ENCODE peak calls at places on chromosomes 7 and 10, in seven cellular contexts. I is A549, H is adrenal gland, B is uterus, M is endothelial cell of umbilical vein, Y is esophagus squamous epithelium, C is IMR-90. N is an unnamed sample.

GRCh38 chr7:92841192-92841591 is 4.8 kb upstream of the CDK6 start:
- DNase-seq in Y (no peak), I (no peak), C (peak), B (no peak), H (no peak), M (no peak), N (no peak)

GRCh38 chr7:2732959-2733584 is 45.1 kb downstream of the AMZ1 start:
- DNase-seq in C (peak), M (peak), I (no peak), H (peak), Y (no peak), B (peak), N (peak)

GRCh38 chr7:138842111-138842510 is 44.1 kb upstream of the ATP6V0A4 start:
- DNase-seq in H (peak), B (no peak), Y (no peak), C (peak), M (no peak), I (peak), N (no peak)

GRCh38 chr10:111974325-111974724 is 209.2 kb downstream of the GPAM start:
- DNase-seq in B (no peak), C (no peak), Y (no peak), M (no peak), H (no peak), I (no peak), N (no peak)

GRCh38 chr7:2158331-2159175 is 74.2 kb downstream of the MAD1L1 start:
- DNase-seq in B (peak), H (no peak), M (no peak), C (no peak), I (no peak), Y (no peak), N (peak)

GRCh38 chr7:130481898-130482297 is 10.0 kb upstream of the MEST start:
- DNase-seq in B (no peak), H (peak), M (no peak), C (peak), Y (no peak), I (no peak), N (no peak)

GRCh38 chr10:35928017-35928619 is 286.0 kb upstream of the FZD8 start:
- DNase-seq in H (no peak), Y (no peak), I (no peak), B (no peak), C (no peak), M (no peak), N (no peak)

GRCh38 chr7:80760292-80760691 is 121.8 kb downstream of the CD36 start:
- DNase-seq in M (no peak), H (no peak), C (no peak), Y (no peak), I (no peak), B (no peak), N (no peak)

GRCh38 chr10:62015994-62016393 is 114.5 kb downstream of the ARID5B start:
- DNase-seq in I (no peak), H (peak), M (peak), B (no peak), C (peak), Y (no peak), N (no peak)

GRCh38 chr10:23344251-23344841 is at the start of gene C10orf67:
- DNase-seq in M (no peak), C (peak), Y (no peak), B (peak), H (peak), I (peak), N (no peak)

GRCh38 chr7:139034855-139035587 is 821 bp downstream of the ZC3HAV1L start:
- DNase-seq in H (no peak), B (peak), M (peak), Y (no peak), I (peak), C (peak), N (peak)

GRCh38 chr10:86681047-86681446 is 12.7 kb downstream of the LDB3 start:
- DNase-seq in B (no peak), I (no peak), H (peak), Y (no peak), M (no peak), C (no peak), N (peak)

GRCh38 chr10:60424971-60425370 is 35.3 kb upstream of the ANK3 start:
- DNase-seq in B (no peak), C (no peak), Y (no peak), M (no peak), I (no peak), H (no peak), N (no peak)

GRCh38 chr10:72322280-72323058 is 32.2 kb downstream of the DNAJB12 start:
- DNase-seq in Y (no peak), I (no peak), M (peak), B (no peak), C (no peak), H (no peak), N (no peak)

GRCh38 chr10:88920198-88920597 is 32.4 kb downstream of the ACTA2 start:
- DNase-seq in C (peak), M (no peak), H (no peak), B (no peak), I (no peak), Y (no peak), N (no peak)

GRCh38 chr10:107924458-107924857 is 760.0 kb upstream of the SORCS1 start:
- DNase-seq in I (no peak), C (no peak), Y (no peak), M (no peak), H (no peak), B (no peak), N (no peak)

GRCh38 chr10:123166618-123167017 is 12.4 kb downstream of the BUB3 start:
- DNase-seq in H (no peak), Y (no peak), M (no peak), C (no peak), B (no peak), I (no peak), N (no peak)

GRCh38 chr10:123160311-123160980 is 6.2 kb downstream of the BUB3 start:
- DNase-seq in I (no peak), B (no peak), C (no peak), H (no peak), M (no peak), Y (no peak), N (no peak)

GRCh38 chr10:123170961-123171360 is 16.8 kb downstream of the BUB3 start:
- DNase-seq in C (no peak), I (no peak), H (no peak), B (no peak), M (no peak), Y (no peak), N (no peak)

GRCh38 chr10:123165445-123166072 is 11.4 kb downstream of the BUB3 start:
- DNase-seq in Y (no peak), B (no peak), I (no peak), M (no peak), H (no peak), C (no peak), N (no peak)
- TF ChIP-seq CTCF in Y (no peak), B (no peak), I (no peak), M (no peak), H (no peak), C (no peak), N (no peak)

DNA sequence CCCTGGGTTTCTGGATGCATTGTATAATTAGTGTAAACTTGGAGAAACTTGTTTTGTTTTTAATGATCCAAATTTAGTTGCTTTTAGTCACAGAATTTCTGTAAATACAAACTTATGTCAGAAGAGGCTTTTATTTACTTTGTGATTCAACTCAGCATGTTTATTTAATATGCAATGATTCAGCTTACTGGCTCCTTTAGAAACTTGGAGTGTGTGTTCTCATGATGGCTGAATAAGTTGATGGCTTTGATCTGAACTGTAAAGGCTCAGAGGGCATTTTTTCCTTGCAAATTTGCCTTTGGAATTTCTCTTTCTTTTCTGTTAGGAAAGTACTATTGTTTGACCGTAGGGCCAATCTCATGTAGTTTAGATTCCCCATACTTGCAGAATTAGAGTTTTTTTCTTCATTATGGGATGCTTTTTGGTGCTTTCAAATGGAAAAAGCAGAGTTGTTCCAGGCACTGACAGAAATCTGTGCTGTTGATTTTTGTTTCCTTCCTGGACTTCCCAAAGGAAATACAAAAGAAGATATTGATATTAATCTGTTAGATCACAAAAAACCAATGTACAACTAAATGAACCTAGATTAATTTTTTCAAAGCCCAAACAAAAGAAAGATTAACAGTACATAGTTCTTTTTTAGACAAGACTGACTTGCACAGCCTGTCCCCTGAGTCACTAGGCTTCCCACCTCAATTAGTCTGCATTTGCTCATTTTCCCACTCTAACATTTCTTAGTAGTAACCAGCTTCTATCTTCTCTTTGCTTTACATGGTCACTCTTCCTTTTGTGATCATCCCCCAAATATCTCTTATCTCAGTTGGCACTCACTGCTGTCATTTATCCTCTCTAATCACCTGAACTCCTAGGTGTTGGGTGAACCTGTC is 96.8 kb upstream of the AGR3 start:
- DNase-seq in I (peak), M (peak), H (no peak), Y (no peak), C (peak), B (no peak), N (no peak)
- TF ChIP-seq POLR2A in I (no peak), M (no peak), H (no peak), Y (no peak), C (no peak), B (no peak), N (no peak)

DNA sequence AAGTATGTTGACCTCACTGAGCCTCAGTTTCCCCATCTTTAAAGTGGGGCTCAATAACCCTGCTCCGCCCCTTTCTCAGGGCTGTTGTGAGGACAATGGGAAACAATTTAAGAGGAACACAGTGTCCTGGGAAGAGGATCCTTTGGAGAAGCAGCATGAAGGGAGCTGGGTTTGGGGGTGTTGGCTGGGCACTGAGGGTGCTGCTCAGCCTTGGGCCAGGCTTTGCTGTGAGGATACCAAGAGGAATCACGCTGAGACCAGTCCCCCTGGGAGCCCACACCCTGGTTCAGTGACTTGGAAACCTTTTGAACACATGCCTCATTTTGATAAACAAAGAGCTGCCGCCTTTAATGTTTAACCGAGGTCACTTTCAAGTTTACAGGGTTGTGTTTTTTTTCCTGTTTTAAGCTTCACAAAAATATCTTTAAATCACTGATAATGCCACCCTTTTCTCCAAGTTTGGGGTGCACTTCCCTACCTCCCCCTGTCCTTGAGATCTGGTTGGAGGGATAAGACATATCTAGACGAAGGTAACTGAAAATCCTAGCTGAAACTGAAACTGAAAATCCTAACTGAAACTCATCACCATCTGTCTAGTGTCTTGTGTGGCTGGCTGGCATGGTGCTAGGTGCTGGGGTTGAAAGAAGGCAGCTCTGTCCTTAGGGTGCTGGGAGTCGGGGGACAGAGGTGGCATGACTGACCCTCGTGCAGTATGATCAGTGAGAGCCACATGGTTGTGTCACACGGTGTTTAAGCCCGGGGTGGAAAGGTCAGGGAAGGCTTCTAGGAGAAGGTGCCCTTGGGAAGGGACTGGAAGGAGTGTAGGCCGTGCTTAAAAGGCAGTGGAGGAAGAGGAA is 27.7 kb downstream of the ZNF775 start:
- DNase-seq in M (peak), Y (no peak), H (peak), I (no peak), B (no peak), C (peak), N (peak)
- TF ChIP-seq CTCF in M (no peak), Y (no peak), H (no peak), I (no peak), B (no peak), C (no peak), N (no peak)

DNA sequence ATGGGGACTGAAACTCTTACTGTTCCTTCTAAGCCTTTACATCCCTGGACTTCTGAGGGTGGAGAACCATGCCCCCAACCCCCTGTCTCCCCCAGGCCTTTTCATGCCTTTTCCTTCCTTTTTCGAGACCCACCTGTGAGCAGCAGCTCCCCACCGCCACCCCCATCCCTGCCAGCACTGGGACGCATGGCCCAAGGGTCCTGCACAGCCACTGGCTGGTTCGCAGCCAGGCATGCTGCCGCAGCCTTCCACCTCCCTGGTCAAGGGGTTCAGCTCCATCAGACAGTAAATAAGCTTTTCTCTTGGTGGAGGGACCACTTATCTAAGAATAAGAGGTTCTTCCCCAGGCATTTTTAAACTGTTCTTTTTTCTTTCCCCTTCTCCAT is 584.4 kb downstream of the GRM8 start:
- DNase-seq in H (no peak), B (no peak), Y (no peak), C (no peak), I (no peak), M (no peak), N (no peak)
- TF ChIP-seq POLR2A in H (no peak), B (no peak), Y (no peak), C (no peak), I (no peak), M (no peak), N (no peak)

DNA sequence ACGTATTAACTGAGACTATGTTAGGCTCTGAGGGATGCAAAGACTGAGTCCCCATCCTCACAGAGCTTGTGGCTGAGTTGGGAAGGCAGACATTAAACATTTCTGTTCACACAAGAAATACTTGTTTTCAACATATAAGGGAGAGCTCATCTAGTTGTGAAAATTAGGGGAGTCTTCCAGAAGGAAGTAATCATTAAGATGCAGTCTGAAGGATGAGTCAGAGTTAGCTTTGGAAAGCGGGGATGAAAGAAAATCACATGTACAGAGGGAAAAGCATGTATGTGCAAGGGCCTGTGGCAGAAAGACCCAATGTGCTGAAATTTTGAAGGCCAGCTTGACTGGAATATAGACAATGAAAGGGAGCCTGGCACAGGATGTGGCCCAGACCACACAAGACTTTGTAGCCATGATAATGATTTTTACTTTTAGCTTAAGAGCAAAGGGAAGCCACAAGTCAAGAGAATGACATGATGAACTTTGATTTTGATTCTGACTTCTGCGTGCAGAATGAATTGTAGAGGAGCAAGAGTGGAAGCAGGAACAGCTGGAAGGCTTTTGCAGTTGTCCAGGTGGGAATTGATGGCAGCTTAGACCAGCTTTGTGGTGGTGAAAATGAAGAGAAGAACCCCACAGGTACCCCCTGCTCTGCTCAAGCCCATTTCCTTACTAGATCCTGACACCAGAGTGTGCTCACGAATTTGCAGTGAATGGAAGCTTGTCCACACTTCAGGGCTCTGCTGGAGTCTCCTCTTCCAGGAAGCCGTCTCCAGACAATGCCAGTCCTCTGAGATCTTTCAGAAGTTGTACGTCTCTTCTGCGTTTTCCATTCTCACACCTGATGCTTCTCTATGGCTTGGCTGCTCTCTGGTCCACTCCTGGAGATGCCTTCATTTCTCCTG is 115.6 kb downstream of the ATXN7L1 start:
- DNase-seq in I (no peak), Y (no peak), H (no peak), B (no peak), C (peak), M (no peak), N (no peak)
- TF ChIP-seq CTCF in I (no peak), Y (no peak), H (no peak), B (no peak), C (no peak), M (no peak), N (no peak)

GRCh38 chr7:29795696-29796095 is 10.6 kb upstream of the WIPF3 start:
- DNase-seq in Y (no peak), C (no peak), H (peak), I (no peak), M (no peak), B (no peak), N (no peak)

GRCh38 chr7:29794959-29795629 is 11.2 kb upstream of the WIPF3 start:
- DNase-seq in H (no peak), Y (no peak), I (no peak), C (no peak), B (no peak), M (no peak), N (no peak)

GRCh38 chr7:29798422-29798821 is 7.9 kb upstream of the WIPF3 start:
- DNase-seq in M (no peak), I (no peak), C (no peak), B (no peak), Y (no peak), H (peak), N (no peak)

GRCh38 chr7:29797112-29797944 is 9.0 kb upstream of the WIPF3 start:
- DNase-seq in C (no peak), M (no peak), I (no peak), B (no peak), Y (no peak), H (no peak), N (no peak)

DNA sequence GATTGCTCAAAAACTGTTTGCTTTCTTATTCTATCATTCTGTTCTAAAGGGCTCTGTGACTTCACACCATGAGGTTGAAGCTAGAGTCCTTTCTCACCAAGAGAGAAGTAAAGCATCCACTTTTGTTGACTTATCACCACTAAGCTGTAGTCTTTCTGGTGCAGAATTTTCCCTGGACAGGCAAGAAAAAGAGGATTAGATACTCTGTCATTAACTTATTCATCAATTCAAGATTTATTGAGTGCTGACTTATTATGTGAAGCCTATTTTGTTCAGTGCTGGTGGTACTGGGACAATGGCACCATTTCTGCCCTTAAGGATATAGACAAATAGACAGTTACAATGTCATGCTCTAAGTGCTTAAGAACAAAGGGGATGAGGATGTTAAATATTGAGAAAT is 10.1 kb upstream of the WIPF3 start:
- DNase-seq in H (no peak), I (no peak), M (no peak), Y (no peak), C (no peak), B (no peak), N (no peak)
- TF ChIP-seq POLR2A in H (no peak), I (no peak), M (no peak), Y (no peak), C (no peak), B (no peak), N (no peak)

N was measured in sigmoid colon.